ENCODE peak calls at places on chromosomes 4 and X, in four cellular contexts. Z is kidney, G is AG04449, R is OCI-LY7. N is an unnamed sample.

GRCh38 chr4:19317377-19317776 is 934.3 kb upstream of the SLIT2 start:
- DNase-seq in Z (no peak), G (no peak), R (no peak), N (no peak)

GRCh38 chrX:24563291-24564010 is 83.7 kb downstream of the PCYT1B start:
- DNase-seq in G (no peak), Z (no peak), R (no peak), N (no peak)

GRCh38 chrX:63354484-63354883 is 3.4 kb upstream of the SPIN4 start:
- DNase-seq in G (no peak), Z (no peak), R (no peak), N (no peak)

GRCh38 chr4:69642961-69643360 is 3.5 kb upstream of the UGT2A2 start:
- DNase-seq in Z (no peak), R (no peak), G (no peak), N (no peak)

GRCh38 chrX:20743054-20743453 is 476.3 kb upstream of the RPS6KA3 start:
- DNase-seq in R (no peak), G (no peak), Z (no peak), N (no peak)

GRCh38 chrX:151042852-151043251 is 59.7 kb downstream of the HMGB3 start:
- DNase-seq in G (no peak), R (no peak), Z (no peak), N (no peak)

GRCh38 chrX:16023790-16024734 is 99.3 kb upstream of the GRPR start:
- DNase-seq in R (no peak), G (no peak), Z (no peak), N (no peak)

GRCh38 chrX:153075366-153075765 is 3.1 kb downstream of the PNMA6A start:
- DNase-seq in Z (peak; percentile 49), G (no peak), R (no peak), N (no peak)

GRCh38 chr4:76197001-76197743 is 16.5 kb downstream of the SCARB2 start:
- DNase-seq in Z (no peak), G (no peak), R (no peak), N (no peak)
- H3K4me3 ChIP-seq in Z (no peak overlapping the region), G (no peak overlapping the region), R (no peak overlapping the region), N (no peak overlapping the region)

DNA sequence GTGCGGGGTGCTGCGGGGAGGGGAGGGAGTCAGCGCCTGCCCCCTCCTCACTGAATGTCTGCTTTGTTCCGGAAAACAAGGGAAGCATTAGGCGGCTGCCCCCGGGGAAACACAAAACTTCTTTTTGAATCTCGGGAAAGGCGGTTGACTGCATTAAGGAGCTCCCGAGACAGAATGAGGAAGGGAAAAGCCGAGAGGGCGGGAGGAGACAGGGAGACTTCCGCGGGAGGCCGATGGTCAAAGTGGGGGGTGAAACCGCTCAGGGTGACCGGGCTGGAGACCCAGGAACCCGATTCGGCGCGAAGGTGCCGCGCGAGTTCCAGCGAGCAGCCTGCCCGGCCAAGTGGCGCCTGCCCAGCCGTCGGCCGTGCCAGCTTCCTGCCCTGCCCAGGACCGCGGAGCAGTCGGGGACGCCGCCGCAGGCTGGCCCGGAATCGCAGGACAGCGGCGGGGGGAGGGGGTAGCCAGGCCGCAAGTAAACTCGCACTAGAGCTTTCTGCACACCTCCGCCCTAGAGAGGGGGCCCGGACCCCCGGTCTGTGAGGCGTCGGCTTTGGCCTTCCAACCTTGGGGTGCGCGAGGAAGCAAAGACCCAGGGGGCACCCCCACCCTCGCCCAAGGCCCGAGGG is 55.1 kb upstream of the BCOR start:
- DNase-seq in Z (peak; percentile 84), G (no peak), R (peak; percentile 14), N (no peak)
- H3K4me3 ChIP-seq in Z (no peak overlapping the region), G (peak overlapping the region; percentile 27), R (peak overlapping the region; percentile 67), N (no peak overlapping the region)

DNA sequence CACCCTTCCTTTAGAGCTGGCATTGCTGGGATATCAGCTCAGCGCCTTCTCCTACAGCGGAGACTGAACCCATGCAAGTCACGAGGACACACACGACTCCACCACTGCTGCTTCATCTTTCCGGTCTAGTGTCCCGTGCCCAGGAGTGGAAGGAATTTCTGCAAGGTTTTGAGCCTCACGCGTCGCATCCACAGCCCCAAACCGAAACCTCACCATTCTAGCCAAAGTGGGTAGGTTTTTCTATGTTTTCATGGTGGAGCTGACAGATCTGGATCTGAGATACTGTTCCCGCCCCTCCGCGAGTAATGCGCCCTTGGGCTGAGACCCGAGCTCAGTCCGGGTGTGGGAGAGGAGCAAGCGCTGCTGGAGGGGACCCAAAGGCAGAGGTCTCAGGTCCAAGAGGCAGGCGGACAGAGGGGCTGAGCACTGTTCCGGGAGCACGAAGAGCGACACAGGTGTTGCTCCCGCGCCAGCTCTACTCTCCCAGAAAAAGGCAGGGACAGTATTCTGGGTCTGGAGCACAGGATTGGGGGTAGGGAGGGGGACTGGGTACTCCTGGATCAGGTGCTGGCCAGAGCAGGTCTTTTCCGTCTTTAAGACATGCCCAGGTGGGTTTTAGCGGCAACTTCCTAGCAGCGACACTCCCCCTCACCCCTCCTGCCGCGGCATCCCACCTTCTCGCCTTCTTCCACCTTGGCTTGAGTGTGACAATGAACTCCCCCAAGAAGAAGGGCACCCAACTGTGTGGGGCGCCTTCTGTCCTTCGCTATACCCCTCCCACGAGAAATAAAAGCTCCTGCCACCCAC is 1.9 kb downstream of the EPHA5 start:
- DNase-seq in G (no peak), R (no peak), Z (peak; percentile 64), N (no peak)
- H3K4me3 ChIP-seq in G (peak overlapping the region; percentile 52), R (no peak overlapping the region), Z (peak overlapping the region; percentile 12), N (no peak overlapping the region)

GRCh38 chrX:40096395-40097091 is 1.2 kb downstream of the BCOR start:
- DNase-seq in R (peak; percentile 56), Z (peak; percentile 86), G (no peak), N (peak; percentile 87)
- H3K4me3 ChIP-seq in R (peak overlapping the region; percentile 90), Z (peak overlapping the region; percentile 73), G (peak overlapping the region; percentile 61), N (no peak overlapping the region)

GRCh38 chrX:143754183-143754582 is 33.6 kb upstream of the SPANXN2 start:
- DNase-seq in R (no peak), G (no peak), Z (no peak), N (no peak)
- H3K4me3 ChIP-seq in R (no peak overlapping the region), G (no peak overlapping the region), Z (no peak overlapping the region), N (no peak overlapping the region)

DNA sequence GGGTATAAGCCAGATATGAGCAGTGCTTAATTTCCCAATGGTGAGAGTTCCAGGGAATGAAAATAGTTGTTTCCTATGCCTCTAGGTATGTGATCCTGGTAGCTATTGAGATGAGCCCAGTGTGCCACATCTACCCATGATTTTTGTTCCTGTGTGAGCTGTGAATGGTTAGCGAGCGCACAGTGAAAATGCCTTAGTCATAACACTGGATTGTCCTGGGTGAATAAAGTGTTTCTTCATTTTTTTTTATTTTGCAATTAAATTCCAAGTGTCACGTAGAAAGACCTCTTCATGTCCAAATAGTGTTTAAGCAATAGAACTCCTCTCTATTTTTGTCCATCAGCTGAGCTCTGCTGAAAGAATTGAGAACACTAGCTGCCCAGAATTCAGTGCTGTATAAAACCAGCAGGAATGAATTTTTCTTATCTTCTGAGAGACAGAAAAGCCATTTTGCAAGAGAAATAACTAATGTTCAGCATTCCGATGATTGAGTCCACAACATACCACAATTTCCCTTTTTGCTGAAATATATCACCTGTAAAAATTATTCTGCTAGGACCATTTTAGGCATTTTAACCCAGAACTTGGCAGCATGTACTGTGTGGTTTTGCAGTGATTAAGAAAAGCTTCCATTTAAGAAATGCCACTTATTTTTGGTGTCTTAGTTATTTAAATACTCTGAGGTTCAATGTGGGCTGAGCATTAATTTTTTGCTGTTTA is 5.6 kb downstream of the MAOA start:
- DNase-seq in Z (no peak), G (no peak), R (no peak), N (no peak)
- H3K4me3 ChIP-seq in Z (no peak overlapping the region), G (no peak overlapping the region), R (no peak overlapping the region), N (no peak overlapping the region)

GRCh38 chr4:56681158-56681848 is at the start of gene HOPX:
- DNase-seq in R (no peak), Z (peak; percentile 66), G (no peak), N (peak; percentile 21)

GRCh38 chr4:56680266-56680665 is 830 bp downstream of the HOPX start:
- DNase-seq in G (no peak), Z (no peak), R (no peak), N (no peak)

GRCh38 chr4:56684320-56684719 is 3.2 kb upstream of the HOPX start:
- DNase-seq in G (no peak), Z (no peak), R (no peak), N (no peak)

GRCh38 chr4:56683455-56683854 is 2.4 kb upstream of the HOPX start:
- DNase-seq in Z (no peak), R (no peak), G (no peak), N (no peak)

DNA sequence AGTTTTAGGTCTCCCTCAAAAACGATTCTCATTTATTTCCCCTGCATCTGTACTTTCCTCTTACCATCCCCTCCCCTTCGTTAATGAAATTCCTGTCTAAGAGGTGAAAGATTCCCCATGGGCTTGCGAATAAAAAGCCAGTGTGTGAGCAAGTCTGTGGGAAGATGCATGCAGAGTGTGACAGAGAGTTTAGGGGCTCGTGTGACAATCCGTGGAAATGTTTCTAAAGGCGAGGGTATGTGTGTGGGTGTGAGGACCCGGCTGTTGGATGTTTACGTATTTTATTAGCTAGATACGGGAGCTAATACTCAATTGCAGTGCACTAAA is 716 bp upstream of the HOPX start:
- DNase-seq in G (no peak), Z (no peak), R (no peak), N (no peak)
- H3K4me3 ChIP-seq in G (no peak overlapping the region), Z (no peak overlapping the region), R (no peak overlapping the region), N (no peak overlapping the region)

N was measured in CD4-positive, alpha-beta memory T cell.